ENCODE peak calls at places on chromosome 7, in six cellular contexts. F, N, G, V, L and Y are unnamed samples.

GRCh38 chr7:106420210-106420609 is 135.4 kb upstream of the NAMPT start:
- DNase-seq in G (no peak), L (no peak), F (no peak), V (no peak), N (no peak), Y (no peak)

GRCh38 chr7:72785166-72785955 is 42.6 kb downstream of the TYW1B start:
- DNase-seq in F (no peak), G (no peak), L (no peak), N (no peak), V (no peak), Y (no peak)

GRCh38 chr7:69670701-69671100 is 72.4 kb downstream of the AUTS2 start:
- DNase-seq in N (no peak), G (no peak), L (no peak), V (no peak), F (no peak), Y (no peak)

GRCh38 chr7:142338633-142339501 is 81.0 kb upstream of the PRSS58 start:
- DNase-seq in L (peak; percentile 46), G (no peak), V (peak; percentile 36), N (peak; percentile 8), F (no peak), Y (peak; percentile 79)

GRCh38 chr7:24576171-24577052 is 3.2 kb downstream of the PALS2 start:
- DNase-seq in F (peak; percentile 86), N (no peak), G (no peak), V (no peak), L (peak; percentile 75), Y (peak; percentile 15)

GRCh38 chr7:17941171-17941490 is 837 bp upstream of the SNX13 start:
- DNase-seq in F (peak; percentile 57), N (no peak), V (no peak), G (no peak), L (peak; percentile 20), Y (no peak)

GRCh38 chr7:137871173-137871915 is 24.6 kb upstream of the DGKI start:
- DNase-seq in V (no peak), L (no peak), G (no peak), F (no peak), N (peak; percentile 61), Y (no peak)

GRCh38 chr7:99369767-99370353 is 4.7 kb upstream of the ARPC1B start:
- DNase-seq in N (no peak), L (no peak), F (no peak), V (no peak), G (no peak), Y (no peak)

GRCh38 chr7:70480913-70481579 is 650.9 kb upstream of the GALNT17 start:
- DNase-seq in V (no peak), N (no peak), F (no peak), L (no peak), G (no peak), Y (no peak)

GRCh38 chr7:85927226-85927625 is 716.5 kb upstream of the GRM3 start:
- DNase-seq in G (no peak), L (peak; percentile 2), F (peak; percentile 2), V (no peak), N (no peak), Y (no peak)

GRCh38 chr7:44052771-44053365 is 8.4 kb downstream of the DBNL start:
- DNase-seq in G (peak; percentile 16), L (no peak), F (no peak), N (no peak), V (no peak), Y (no peak)

GRCh38 chr7:155377837-155378579 is 79.9 kb upstream of the EN2 start:
- DNase-seq in N (no peak), G (no peak), L (no peak), F (no peak), V (no peak), Y (no peak)

GRCh38 chr7:92325850-92326249 is 80.1 kb downstream of the ANKIB1 start:
- DNase-seq in G (no peak), V (no peak), F (no peak), L (no peak), N (no peak), Y (no peak)

GRCh38 chr7:135253851-135254815 is 20.5 kb downstream of the STRA8 start:
- DNase-seq in N (peak; percentile 57), F (peak; percentile 1), L (peak; percentile 45), G (peak; percentile 60), V (peak; percentile 71), Y (peak; percentile 91)

GRCh38 chr7:105952917-105953595 is 10.0 kb upstream of the CDHR3 start:
- DNase-seq in L (no peak), G (no peak), F (no peak), N (no peak), V (no peak), Y (no peak)

GRCh38 chr7:100830396-100830795 is 3.1 kb upstream of the EPHB4 start:
- DNase-seq in N (no peak), V (no peak), G (no peak), L (no peak), F (no peak), Y (no peak)

GRCh38 chr7:142788303-142789286 is 17.8 kb downstream of the PRSS2 start:
- DNase-seq in N (no peak), F (no peak), L (no peak), G (no peak), V (no peak), Y (no peak)

GRCh38 chr7:48188776-48189520 is 17.7 kb downstream of the ABCA13 start:
- DNase-seq in V (no peak), N (no peak), L (no peak), G (no peak), F (no peak), Y (no peak)

GRCh38 chr7:50422858-50423257 is 27.3 kb downstream of the FIGNL1 start:
- DNase-seq in F (peak; percentile 35), N (no peak), L (no peak), V (no peak), G (no peak), Y (no peak)

GRCh38 chr7:139016931-139017511 is 18.8 kb downstream of the ZC3HAV1L start:
- DNase-seq in N (no peak), L (peak; percentile 69), V (peak; percentile 9), F (peak; percentile 62), G (peak; percentile 44), Y (peak; percentile 66)

GRCh38 chr7:7771452-7771851 is 53.0 kb upstream of the RPA3 start:
- DNase-seq in N (no peak), G (no peak), F (no peak), L (no peak), V (no peak), Y (no peak)

GRCh38 chr7:50852901-50853300 is 70.2 kb upstream of the GRB10 start:
- DNase-seq in F (no peak), L (no peak), V (no peak), G (no peak), N (no peak), Y (no peak)

GRCh38 chr7:70734436-70734835 is 397.5 kb upstream of the GALNT17 start:
- DNase-seq in V (no peak), N (no peak), G (no peak), L (no peak), F (no peak), Y (no peak)

GRCh38 chr7:79340212-79340611 is 113.3 kb downstream of the MAGI2 start:
- DNase-seq in V (no peak), F (no peak), L (no peak), N (no peak), G (no peak), Y (no peak)

GRCh38 chr7:68314208-68314607 is 1284.1 kb upstream of the AUTS2 start:
- DNase-seq in V (no peak), L (no peak), G (no peak), F (no peak), N (no peak), Y (no peak)

GRCh38 chr7:90836937-90837336 is 240.8 kb downstream of the CDK14 start:
- DNase-seq in F (no peak), L (no peak), V (no peak), N (no peak), G (no peak), Y (no peak)

GRCh38 chr7:116632349-116632748 is 39.6 kb upstream of the MET start:
- DNase-seq in G (no peak), V (no peak), N (no peak), F (no peak), L (no peak), Y (no peak)

GRCh38 chr7:8274589-8274988 is 12.6 kb upstream of the ICA1 start:
- DNase-seq in N (no peak), F (no peak), V (no peak), G (no peak), L (no peak), Y (no peak)

GRCh38 chr7:36119005-36119711 is 33.9 kb upstream of the EEPD1 start:
- DNase-seq in V (no peak), F (no peak), G (peak; percentile 73), L (no peak), N (peak; percentile 98), Y (no peak)

GRCh38 chr7:125492521-125492920 is 562.9 kb upstream of the POT1 start:
- DNase-seq in L (no peak), F (no peak), N (no peak), G (no peak), V (no peak), Y (no peak)

GRCh38 chr7:28180364-28181147 is at the start of gene JAZF1:
- DNase-seq in F (peak; percentile 84), V (peak; percentile 54), N (no peak), L (peak; percentile 85), G (peak; percentile 68), Y (peak; percentile 81)

GRCh38 chr7:92402920-92403759 is 44.1 kb upstream of the GATAD1 start:
- DNase-seq in G (no peak), V (no peak), L (no peak), F (no peak), N (peak; percentile 45), Y (no peak)

GRCh38 chr7:91265693-91266066 is 1.4 kb downstream of the FZD1 start:
- DNase-seq in V (peak; percentile 6), G (no peak), L (peak; percentile 28), F (no peak), N (no peak), Y (no peak)

GRCh38 chr7:128347573-128348147 is 4.0 kb upstream of the RBM28 start:
- DNase-seq in F (no peak), G (no peak), N (no peak), V (no peak), L (peak; percentile 23), Y (no peak)

GRCh38 chr7:27096756-27097514 is 1.1 kb upstream of the HOXA1 start:
- DNase-seq in F (peak; percentile 28), N (no peak), L (no peak), G (no peak), V (no peak), Y (no peak)

GRCh38 chr7:27129729-27130539 is 623 bp downstream of the HOXA4 start:
- DNase-seq in G (peak; percentile 78), N (no peak), F (no peak), V (no peak), L (no peak), Y (no peak)